ENCODE peak calls at places on chromosomes 3 and 15, in seven cellular contexts. F is GM23338, Q is endodermal cell, T is GM23248, X is spleen, P is Panc1, O is ovary. B is an unnamed sample.

GRCh38 chr3:10154335-10155122 is 10.2 kb upstream of the IRAK2 start:
- DNase-seq in F (no peak), Q (no peak), T (no peak), X (no peak), P (no peak), O (no peak), B (no peak)

GRCh38 chr3:52240886-52241244 is 1.9 kb upstream of the TWF2 start:
- DNase-seq in F (no peak), Q (no peak), T (no peak), X (no peak), P (no peak), O (no peak), B (no peak)

GRCh38 chr3:66581261-66581660 is 80.4 kb upstream of the LRIG1 start:
- DNase-seq in F (no peak), Q (no peak), T (no peak), X (no peak), P (no peak), O (no peak), B (no peak)

GRCh38 chr3:42497009-42497731 is 5.3 kb upstream of the VIPR1 start:
- DNase-seq in F (peak; percentile 93), Q (peak; percentile 89), T (no peak), X (peak; percentile 33), P (no peak), O (no peak), B (peak; percentile 6)

GRCh38 chr3:123102249-123102648 is 35.4 kb downstream of the PDIA5 start:
- DNase-seq in F (no peak), Q (no peak), T (no peak), X (no peak), P (no peak), O (no peak), B (no peak)

GRCh38 chr15:69080203-69080957 is 65.9 kb downstream of the NOX5 start:
- DNase-seq in F (peak; percentile 74), Q (peak; percentile 69), T (peak; percentile 13), X (no peak), P (no peak), O (no peak), B (no peak)

GRCh38 chr3:151011427-151011826 is 38.9 kb upstream of the CLRN1 start:
- DNase-seq in F (no peak), Q (no peak), T (peak; percentile 72), X (no peak), P (no peak), O (no peak), B (no peak)

GRCh38 chr3:98746882-98747281 is 16.3 kb upstream of the ST3GAL6 start:
- DNase-seq in F (no peak), Q (no peak), T (no peak), X (no peak), P (no peak), O (no peak), B (no peak)

GRCh38 chr3:87413821-87414220 is 137.4 kb upstream of the POU1F1 start:
- DNase-seq in F (no peak), Q (no peak), T (peak; percentile 11), X (no peak), P (no peak), O (no peak), B (no peak)

GRCh38 chr3:133865136-133865855 is 30.4 kb downstream of the RAB6B start:
- DNase-seq in F (peak; percentile 50), Q (no peak), T (no peak), X (no peak), P (no peak), O (no peak), B (no peak)

GRCh38 chr3:178761024-178761423 is 224.8 kb downstream of the KCNMB2 start:
- DNase-seq in F (no peak), Q (no peak), T (no peak), X (no peak), P (no peak), O (no peak), B (no peak)

GRCh38 chr3:52183786-52184445 is 14.0 kb upstream of the ALAS1 start:
- DNase-seq in F (no peak), Q (no peak), T (no peak), X (peak; percentile 13), P (no peak), O (no peak), B (no peak)

GRCh38 chr15:56739474-56739873 is 6.2 kb upstream of the ZNF280D start:
- DNase-seq in F (no peak), Q (no peak), T (no peak), X (no peak), P (no peak), O (no peak), B (no peak)

GRCh38 chr3:69787436-69788168 is 48.3 kb downstream of the MITF start:
- DNase-seq in F (no peak), Q (no peak), T (peak; percentile 75), X (no peak), P (no peak), O (no peak), B (no peak)

GRCh38 chr3:134860141-134860540 is 65.1 kb downstream of the EPHB1 start:
- DNase-seq in F (no peak), Q (peak; percentile 36), T (no peak), X (no peak), P (no peak), O (no peak), B (no peak)

GRCh38 chr15:65796610-65797012 is 4.5 kb upstream of the DENND4A start:
- DNase-seq in F (no peak), Q (no peak), T (peak; percentile 81), X (no peak), P (no peak), O (no peak), B (no peak)

GRCh38 chr15:86483936-86484335 is 404.3 kb downstream of the AGBL1 start:
- DNase-seq in F (no peak), Q (no peak), T (no peak), X (no peak), P (no peak), O (no peak), B (no peak)

GRCh38 chr3:13812039-13812438 is 67.8 kb downstream of the WNT7A start:
- DNase-seq in F (no peak), Q (no peak), T (no peak), X (peak; percentile 41), P (no peak), O (no peak), B (no peak)

GRCh38 chr3:41362638-41363559 is 163.6 kb downstream of the CTNNB1 start:
- DNase-seq in F (peak; percentile 69), Q (peak; percentile 89), T (peak; percentile 37), X (no peak), P (no peak), O (no peak), B (no peak)

DNA sequence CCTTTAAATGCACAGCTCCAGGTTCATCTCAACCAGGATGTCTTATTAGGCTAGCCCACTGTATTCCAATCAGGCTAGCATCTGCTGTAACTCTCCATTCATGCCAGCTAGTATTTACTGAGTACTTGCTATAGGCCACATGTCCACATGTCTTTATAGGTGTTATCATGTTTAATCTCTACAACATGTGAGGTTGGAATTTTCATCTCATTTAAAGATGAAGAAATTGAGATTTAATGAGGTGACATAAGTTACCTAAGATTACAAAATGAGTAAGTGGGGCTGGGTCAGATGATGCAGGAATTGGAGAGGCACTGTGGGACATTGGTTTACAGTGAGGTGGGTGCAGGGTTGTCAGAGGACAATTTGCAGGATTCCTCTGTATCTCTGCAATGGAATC is 2.9 kb downstream of the IFT122 start:
- DNase-seq in F (no peak), Q (no peak), T (peak; percentile 16), X (no peak), P (no peak), O (no peak), B (no peak)
- H3K27ac ChIP-seq in F (no peak overlapping the region), Q (no peak overlapping the region), T (peak overlapping the region; percentile 98), X (peak overlapping the region; percentile 63), P (no peak overlapping the region), O (peak overlapping the region; percentile 16), B (no peak overlapping the region)

DNA sequence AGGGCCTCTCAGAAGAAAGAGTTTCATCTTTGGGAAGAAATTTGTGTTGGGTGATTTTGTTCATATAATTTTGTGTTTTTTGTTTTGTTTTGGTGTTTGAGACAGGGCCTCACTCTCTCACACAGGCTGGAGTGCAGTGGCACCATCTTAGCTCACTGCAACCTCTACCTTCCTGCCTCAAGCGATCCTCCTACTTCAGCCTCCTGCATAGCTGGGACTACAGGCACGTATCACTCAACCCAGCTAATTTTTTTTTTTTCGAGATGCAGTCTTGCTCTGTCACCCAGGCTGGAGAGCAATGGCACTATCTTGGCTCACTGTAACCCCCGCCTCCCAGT is 29.0 kb upstream of the PIK3CB start:
- DNase-seq in F (no peak), Q (no peak), T (no peak), X (peak; percentile 6), P (no peak), O (no peak), B (no peak)
- H3K27ac ChIP-seq in F (peak overlapping the region; percentile 95), Q (no peak overlapping the region), T (peak overlapping the region; percentile 74), X (no peak overlapping the region), P (peak overlapping the region; percentile 84), O (no peak overlapping the region), B (peak overlapping the region; percentile 72)

DNA sequence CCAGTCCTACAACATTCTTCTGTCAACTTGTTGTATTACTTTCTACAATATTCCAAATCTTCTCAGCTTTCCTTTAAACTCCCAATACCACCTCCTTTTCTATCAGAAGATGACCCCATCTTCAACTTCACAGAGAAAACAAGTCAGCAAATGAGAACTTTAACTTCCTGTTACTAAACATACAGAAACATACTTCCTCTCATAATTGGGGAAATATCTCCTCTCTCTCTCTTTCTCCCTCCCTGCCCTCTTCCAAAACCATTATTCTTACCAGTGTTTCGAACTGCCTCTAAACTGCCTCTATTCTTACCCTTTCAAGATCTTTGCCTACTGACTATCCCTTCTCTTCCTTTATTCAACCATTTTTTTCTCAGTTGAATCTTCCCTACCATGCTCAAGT is 1.7 kb upstream of the SNAP23 start:
- DNase-seq in F (no peak), Q (no peak), T (no peak), X (no peak), P (no peak), O (no peak), B (no peak)
- H3K27ac ChIP-seq in F (no peak overlapping the region), Q (no peak overlapping the region), T (peak overlapping the region; percentile 97), X (peak overlapping the region; percentile 90), P (peak overlapping the region; percentile 52), O (no peak overlapping the region), B (peak overlapping the region; percentile 88)

GRCh38 chr3:197023241-197023997 is 6.2 kb downstream of the MELTF start:
- DNase-seq in F (no peak), Q (peak; percentile 43), T (no peak), X (peak; percentile 54), P (no peak), O (no peak), B (no peak)
- H3K27ac ChIP-seq in F (no peak overlapping the region), Q (no peak overlapping the region), T (no peak overlapping the region), X (no peak overlapping the region), P (no peak overlapping the region), O (no peak overlapping the region), B (no peak overlapping the region)

GRCh38 chr3:193825617-193826016 is 232.6 kb downstream of the OPA1 start:
- DNase-seq in F (no peak), Q (peak; percentile 45), T (no peak), X (peak; percentile 67), P (no peak), O (no peak), B (no peak)
- H3K27ac ChIP-seq in F (no peak overlapping the region), Q (peak overlapping the region; percentile 75), T (no peak overlapping the region), X (no peak overlapping the region), P (no peak overlapping the region), O (no peak overlapping the region), B (no peak overlapping the region)